ENCODE peak calls at places on chromosomes 11 and 22, in six cellular contexts. X, U, L, A, D and H are unnamed samples. For H3K27me3, the result is how much of the 10 kb centered on the place peaks cover.

GRCh38 chr11:58770627-58771457 is 39.1 kb upstream of the GLYAT start:
- DNase-seq in L (peak), D (no peak), X (no peak), A (no peak), U (no peak), H (no peak)

GRCh38 chr11:84383571-84383970 is 1097.4 kb upstream of the CCDC90B start:
- DNase-seq in X (no peak), L (no peak), A (no peak), D (no peak), U (no peak), H (no peak)

GRCh38 chr11:69525516-69526452 is 44.3 kb downstream of the LINC01488 start:
- DNase-seq in A (no peak), U (no peak), D (no peak), X (no peak), L (no peak), H (no peak)

GRCh38 chr22:19631899-19632670 is 82.2 kb upstream of the SEPTIN5 start:
- DNase-seq in U (peak), X (peak), L (peak), D (no peak), A (no peak), H (no peak)

GRCh38 chr11:84899740-84900139 is 727.4 kb downstream of the DLG2 start:
- DNase-seq in D (no peak), U (no peak), X (no peak), A (no peak), L (no peak), H (no peak)

GRCh38 chr22:31876156-31877035 is 67.9 kb upstream of the YWHAH start:
- DNase-seq in X (no peak), A (no peak), U (no peak), L (no peak), D (no peak), H (no peak)

GRCh38 chr11:17384002-17384511 is 4.4 kb downstream of the KCNJ11 start:
- DNase-seq in D (peak), U (peak), X (peak), L (peak), A (peak), H (no peak)

GRCh38 chr11:3022982-3023381 is 30.9 kb upstream of the NAP1L4 start:
- DNase-seq in U (no peak), L (no peak), A (no peak), D (no peak), X (peak), H (no peak)

GRCh38 chr22:23283591-23284503 is 103.5 kb downstream of the BCR start:
- DNase-seq in U (no peak), D (no peak), L (no peak), X (no peak), A (no peak), H (no peak)

GRCh38 chr22:29306830-29307657 is 594 bp downstream of the GAS2L1 start:
- DNase-seq in A (peak), X (no peak), L (peak), U (peak), D (no peak), H (no peak)

GRCh38 chr11:94283678-94284077 is 20.7 kb upstream of the IZUMO1R start:
- DNase-seq in D (no peak), U (no peak), L (no peak), X (no peak), A (no peak), H (no peak)
- H3K27ac ChIP-seq in D (no peak), U (no peak), L (no peak), X (no peak), A (no peak), H (no peak)

GRCh38 chr22:38451864-38452263 is 3.1 kb downstream of the KCNJ4 start:
- DNase-seq in L (no peak), D (no peak), U (no peak), X (no peak), A (no peak), H (no peak)

GRCh38 chr22:38450234-38450797 is 4.7 kb downstream of the KCNJ4 start:
- DNase-seq in L (no peak), X (no peak), D (no peak), U (no peak), A (no peak), H (no peak)

GRCh38 chr22:38451404-38451803 is 3.6 kb downstream of the KCNJ4 start:
- DNase-seq in L (no peak), U (no peak), A (no peak), X (no peak), D (no peak), H (no peak)

GRCh38 chr22:38448945-38449745 is 5.9 kb downstream of the KCNJ4 start:
- DNase-seq in X (no peak), L (no peak), D (no peak), U (no peak), A (no peak), H (no peak)

DNA sequence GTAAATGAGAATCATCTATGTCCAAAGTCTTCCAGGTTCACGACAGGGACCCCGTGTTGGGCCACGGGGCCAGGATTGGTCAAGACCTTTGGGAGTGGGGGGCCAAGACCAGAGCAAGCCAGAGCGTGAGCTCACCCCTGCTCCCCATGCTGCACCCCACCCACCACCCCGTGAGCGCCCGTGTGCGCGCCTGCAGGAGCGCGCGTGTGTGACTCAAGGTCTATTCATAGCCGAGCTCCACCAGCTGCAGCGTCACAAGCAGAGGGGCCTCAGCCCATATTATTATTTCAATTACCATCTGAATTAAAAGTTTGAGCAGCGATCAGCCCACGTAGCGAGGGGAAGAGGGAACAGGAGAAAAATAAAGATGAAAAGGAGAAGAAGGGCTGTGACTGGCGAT is 5.2 kb downstream of the KCNJ4 start:
- DNase-seq in U (no peak), A (no peak), D (no peak), X (no peak), L (no peak), H (no peak)
- H3K27me3 ChIP-seq in U (under half), A (under half), D (under half), X (half or more), L (half or more), H (under half)

DNA sequence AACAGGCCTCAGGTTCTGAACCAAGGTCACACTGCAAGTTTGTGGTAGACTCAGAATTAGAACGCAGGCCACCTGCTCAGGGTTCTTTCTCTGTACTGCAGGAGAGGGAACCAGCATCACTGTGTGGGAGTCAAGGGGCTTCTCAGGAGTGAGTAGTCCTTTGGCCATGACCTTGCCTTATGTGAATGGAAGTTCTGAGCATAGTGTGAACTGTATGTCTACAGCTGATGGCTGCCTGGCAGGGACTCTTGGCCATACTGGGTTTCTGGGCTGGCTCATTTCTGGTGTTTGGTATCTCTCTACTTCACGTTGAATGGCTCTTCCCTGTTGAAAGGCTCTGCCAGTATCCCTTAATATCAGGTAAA is 40.1 kb upstream of the TUB start:
- DNase-seq in D (no peak), L (no peak), A (peak), U (no peak), X (no peak), H (no peak)
- H3K4me3 ChIP-seq in D (no peak), L (no peak), A (no peak), U (no peak), X (no peak), H (no peak)

GRCh38 chr22:25110596-25110845 is 89.1 kb upstream of the CRYBB3 start:
- DNase-seq in U (no peak), D (no peak), X (no peak), L (peak), A (no peak), H (no peak)
- H3K27ac ChIP-seq in U (peak), D (peak), X (no peak), L (no peak), A (peak), H (peak)

GRCh38 chr22:48309115-48309705 is 1518.5 kb downstream of the BRD1 start:
- DNase-seq in L (no peak), A (no peak), X (no peak), D (no peak), U (no peak), H (no peak)
- H3K27me3 ChIP-seq in L (under half), A (under half), X (under half), D (under half), U (under half), H (under half)

GRCh38 chr22:27863556-27863955 is 55.5 kb downstream of the PITPNB start:
- DNase-seq in L (no peak), X (no peak), D (no peak), A (no peak), U (no peak), H (no peak)

GRCh38 chr22:27868738-27869282 is 50.2 kb downstream of the PITPNB start:
- DNase-seq in L (no peak), X (no peak), D (no peak), U (no peak), A (no peak), H (no peak)

GRCh38 chr22:27867114-27867957 is 51.7 kb downstream of the PITPNB start:
- DNase-seq in A (no peak), X (no peak), L (peak), U (no peak), D (no peak), H (no peak)

GRCh38 chr22:27867958-27868737 is 50.9 kb downstream of the PITPNB start:
- DNase-seq in A (no peak), X (no peak), L (peak), D (no peak), U (no peak), H (no peak)

GRCh38 chr22:27866136-27867091 is 52.6 kb downstream of the PITPNB start:
- DNase-seq in D (no peak), A (no peak), X (peak), L (peak), U (no peak), H (no peak)
- H3K4me3 ChIP-seq in D (no peak), A (no peak), X (no peak), L (no peak), U (no peak), H (peak)